ENCODE peak calls at places on chromosomes 6 and 20, in four cellular contexts. One of them, this sample, is unnamed.

GRCh38 chr20:45359069-45359405 is 3.9 kb upstream of the SYS1 start:
- DNase-seq in HCT116: no peak
- DNase-seq in H1: no peak
- DNase-seq in GM12878: no peak
- DNase-seq in this sample: no peak

GRCh38 chr20:59421089-59421488 is 120.7 kb downstream of the EDN3 start:
- DNase-seq in HCT116: no peak
- DNase-seq in H1: no peak
- DNase-seq in GM12878: no peak
- DNase-seq in this sample: no peak

GRCh38 chr20:19777311-19777710 is 19.3 kb downstream of the RIN2 start:
- DNase-seq in HCT116: no peak
- DNase-seq in H1: no peak
- DNase-seq in GM12878: no peak
- DNase-seq in this sample: no peak

GRCh38 chr6:63516186-63516944 is 55.9 kb upstream of the LOC128125822 start:
- DNase-seq in HCT116: peak
- DNase-seq in H1: no peak
- DNase-seq in GM12878: no peak
- DNase-seq in this sample: no peak

GRCh38 chr6:48834706-48835105 is 628.3 kb downstream of the MMUT start:
- DNase-seq in HCT116: no peak
- DNase-seq in H1: no peak
- DNase-seq in GM12878: no peak
- DNase-seq in this sample: no peak

GRCh38 chr6:7732219-7732618 is 6.3 kb downstream of the BMP6 start:
- DNase-seq in HCT116: no peak
- DNase-seq in H1: no peak
- DNase-seq in GM12878: no peak
- DNase-seq in this sample: no peak

GRCh38 chr6:8193541-8193940 is 91.2 kb upstream of the EEF1E1 start:
- DNase-seq in HCT116: no peak
- DNase-seq in H1: no peak
- DNase-seq in GM12878: no peak
- DNase-seq in this sample: no peak

GRCh38 chr6:157468054-157468453 is 87.1 kb downstream of the ZDHHC14 start:
- DNase-seq in HCT116: no peak
- DNase-seq in H1: no peak
- DNase-seq in GM12878: no peak
- DNase-seq in this sample: no peak

GRCh38 chr20:25040438-25040831 is 17.5 kb downstream of the ACSS1 start:
- DNase-seq in HCT116: no peak
- DNase-seq in H1: no peak
- DNase-seq in GM12878: no peak
- DNase-seq in this sample: no peak

GRCh38 chr20:63702751-63703470 is 4.9 kb downstream of the ARFRP1 start:
- DNase-seq in HCT116: no peak
- DNase-seq in H1: no peak
- DNase-seq in GM12878: no peak
- DNase-seq in this sample: peak

GRCh38 chr20:63703471-63703975 is 4.3 kb downstream of the ARFRP1 start:
- DNase-seq in HCT116: no peak
- DNase-seq in H1: no peak
- DNase-seq in GM12878: no peak
- DNase-seq in this sample: no peak

GRCh38 chr20:63705232-63706026 is 2.3 kb downstream of the ARFRP1 start:
- DNase-seq in HCT116: no peak
- DNase-seq in H1: no peak
- DNase-seq in GM12878: no peak
- DNase-seq in this sample: no peak

GRCh38 chr20:63704749-63705117 is 3.0 kb downstream of the ARFRP1 start:
- DNase-seq in HCT116: no peak
- DNase-seq in H1: no peak
- DNase-seq in GM12878: no peak
- DNase-seq in this sample: peak

DNA sequence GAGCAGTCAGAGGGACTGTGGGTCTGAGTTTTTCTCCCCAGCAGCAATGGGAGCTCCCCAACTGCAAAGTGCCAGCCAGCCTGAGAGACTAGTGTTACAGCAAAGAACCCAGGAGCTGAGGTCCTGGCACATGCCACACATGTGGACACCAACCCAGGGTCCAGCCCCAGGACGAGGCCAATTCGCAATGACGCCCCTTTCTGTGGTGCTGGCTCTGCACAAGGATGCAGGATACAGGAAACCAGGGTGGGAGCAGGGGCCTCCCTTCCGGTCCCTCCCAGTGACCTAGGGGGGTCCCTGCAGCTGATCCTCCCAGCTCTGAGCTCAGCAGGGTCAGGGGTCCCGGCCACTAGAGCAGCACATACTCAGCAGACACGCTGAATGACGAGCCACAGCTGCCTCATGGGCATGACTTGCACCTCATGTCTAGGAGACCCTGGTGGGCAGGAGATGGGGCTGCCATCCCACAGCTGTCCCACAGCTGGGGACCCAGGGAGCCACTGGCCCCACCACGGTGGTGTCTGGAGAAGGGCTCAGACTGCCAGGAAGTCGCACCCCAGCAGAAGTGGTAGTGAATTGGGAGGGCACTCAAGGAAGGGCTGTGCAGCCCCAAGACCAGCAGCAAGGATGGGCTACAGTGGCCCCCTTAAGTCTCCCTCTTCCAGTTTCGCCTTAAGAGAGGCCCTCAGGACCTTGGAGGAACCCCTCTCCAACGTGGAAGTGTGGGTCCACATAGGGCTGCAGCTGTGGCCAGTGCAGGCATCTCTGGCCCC is 3.6 kb downstream of the ARFRP1 start:
- DNase-seq in HCT116: no peak
- DNase-seq in H1: no peak
- DNase-seq in GM12878: no peak
- DNase-seq in this sample: peak
- TF ChIP-seq EGR1 in HCT116: no peak
- TF ChIP-seq EGR1 in H1: no peak
- TF ChIP-seq EGR1 in GM12878: no peak
- TF ChIP-seq EGR1 in this sample: no peak

GRCh38 chr6:84263557-84263956 is 36.1 kb upstream of the CEP162 start:
- DNase-seq in HCT116: no peak
- DNase-seq in H1: no peak
- DNase-seq in GM12878: no peak
- DNase-seq in this sample: no peak

GRCh38 chr6:84269947-84270733 is 42.7 kb upstream of the CEP162 start:
- DNase-seq in HCT116: no peak
- DNase-seq in H1: no peak
- DNase-seq in GM12878: no peak
- DNase-seq in this sample: peak

GRCh38 chr6:84272298-84272697 is 44.9 kb upstream of the CEP162 start:
- DNase-seq in HCT116: no peak
- DNase-seq in H1: no peak
- DNase-seq in GM12878: no peak
- DNase-seq in this sample: no peak

GRCh38 chr6:84271086-84271716 is 43.8 kb upstream of the CEP162 start:
- DNase-seq in HCT116: no peak
- DNase-seq in H1: no peak
- DNase-seq in GM12878: no peak
- DNase-seq in this sample: no peak

DNA sequence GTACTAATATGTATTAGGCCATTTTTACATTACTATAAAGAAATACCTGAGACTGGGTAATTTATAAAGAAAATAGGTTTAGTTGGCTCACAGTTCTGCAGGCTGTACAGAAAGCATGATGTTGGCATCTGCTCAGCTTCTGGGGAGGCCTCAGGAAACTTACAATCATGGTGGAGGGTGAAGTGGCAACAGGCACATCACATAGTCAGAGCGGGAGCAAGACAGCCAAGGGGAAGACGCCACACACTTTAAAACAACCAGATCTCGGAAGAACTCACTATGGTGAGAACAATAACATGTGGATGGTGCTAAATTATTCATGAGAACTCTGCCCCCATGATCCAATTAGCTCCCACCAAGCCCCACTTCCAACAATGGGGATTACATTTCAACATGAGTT is 41.3 kb upstream of the CEP162 start:
- DNase-seq in HCT116: no peak
- DNase-seq in H1: no peak
- DNase-seq in GM12878: no peak
- DNase-seq in this sample: no peak
- TF ChIP-seq EGR1 in HCT116: no peak
- TF ChIP-seq EGR1 in H1: no peak
- TF ChIP-seq EGR1 in GM12878: no peak
- TF ChIP-seq EGR1 in this sample: no peak

GRCh38 chr6:43953256-43953655 is 174.0 kb downstream of the MRPL14 start:
- DNase-seq in HCT116: no peak
- DNase-seq in H1: no peak
- DNase-seq in GM12878: no peak
- DNase-seq in this sample: no peak
- TF ChIP-seq EGR1 in HCT116: no peak
- TF ChIP-seq EGR1 in H1: no peak
- TF ChIP-seq EGR1 in GM12878: no peak
- TF ChIP-seq EGR1 in this sample: no peak

GRCh38 chr20:52075400-52075799 is 116.2 kb downstream of the ZFP64 start:
- DNase-seq in HCT116: no peak
- DNase-seq in H1: no peak
- DNase-seq in GM12878: no peak
- DNase-seq in this sample: no peak

GRCh38 chr20:52076164-52076563 is 115.4 kb downstream of the ZFP64 start:
- DNase-seq in HCT116: no peak
- DNase-seq in H1: no peak
- DNase-seq in GM12878: no peak
- DNase-seq in this sample: no peak

GRCh38 chr20:52071136-52071535 is 120.4 kb downstream of the ZFP64 start:
- DNase-seq in HCT116: no peak
- DNase-seq in H1: no peak
- DNase-seq in GM12878: no peak
- DNase-seq in this sample: no peak
- TF ChIP-seq EGR1 in HCT116: no peak
- TF ChIP-seq EGR1 in H1: no peak
- TF ChIP-seq EGR1 in GM12878: no peak
- TF ChIP-seq EGR1 in this sample: no peak

DNA sequence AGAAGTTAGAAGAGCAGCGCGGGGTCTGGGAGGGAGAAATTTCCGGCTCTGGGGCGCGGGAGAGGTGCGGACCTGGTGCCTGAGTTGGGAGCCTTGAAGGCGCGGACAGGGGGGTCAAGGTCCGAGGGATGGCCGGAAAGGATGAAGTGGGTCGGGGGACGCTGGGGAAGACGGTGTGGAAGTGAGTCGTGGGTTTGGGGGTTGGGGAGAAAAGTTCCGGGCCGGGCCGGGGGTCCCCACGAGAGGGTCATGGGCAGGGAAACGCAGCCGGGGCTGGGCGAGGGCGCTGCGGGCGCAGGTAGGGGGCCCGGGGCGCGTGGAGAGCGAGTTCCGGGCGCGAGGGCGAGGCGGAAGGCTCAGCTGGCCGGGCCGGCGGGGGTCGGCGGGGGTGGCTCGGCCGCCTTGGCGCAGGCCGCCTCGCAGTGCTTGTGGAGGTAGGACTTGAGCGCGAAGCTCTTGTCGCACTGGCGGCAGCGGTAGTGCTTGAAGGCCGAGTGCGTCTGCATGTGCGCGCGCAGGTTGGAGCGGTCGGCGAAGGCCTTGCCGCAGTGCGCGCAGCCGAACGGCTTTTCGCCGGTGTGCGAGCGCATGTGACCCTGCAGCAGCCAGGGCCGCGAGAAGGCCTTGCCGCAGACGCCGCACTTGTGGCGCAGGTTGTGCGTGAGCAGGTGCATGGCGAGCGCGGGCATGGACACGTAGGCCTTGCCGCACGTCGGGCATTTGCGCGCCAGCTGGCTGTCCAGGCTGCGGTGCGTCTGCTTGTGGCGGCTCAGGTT is 10.5 kb upstream of the SRXN1 start:
- DNase-seq in HCT116: no peak
- DNase-seq in H1: peak
- DNase-seq in GM12878: no peak
- DNase-seq in this sample: no peak
- TF ChIP-seq EGR1 in HCT116: no peak
- TF ChIP-seq EGR1 in H1: no peak
- TF ChIP-seq EGR1 in GM12878: no peak
- TF ChIP-seq EGR1 in this sample: no peak

This sample was measured in K562.